ENCODE peak calls at places on chromosomes 13 and 19, in ten cellular contexts. One of them, this sample, is unnamed.

GRCh38 chr19:33484226-33484774 is 37.3 kb downstream of the PEPD start:
- DNase-seq in cardiac fibroblast: no peak
- DNase-seq in pancreas: no peak
- DNase-seq in left ventricle myocardium inferior: no peak
- DNase-seq in suprapubic skin: peak; percentile 16
- DNase-seq in AG04450: no peak
- DNase-seq in mucosa of descending colon: no peak
- DNase-seq in psoas muscle: no peak
- DNase-seq in HFFc6: no peak
- DNase-seq in fibroblast of the aortic adventitia: no peak
- DNase-seq in this sample: no peak

GRCh38 chr19:39038098-39038497 is 5.7 kb upstream of the FBXO27 start:
- DNase-seq in cardiac fibroblast: peak; percentile 54
- DNase-seq in pancreas: peak; percentile 41
- DNase-seq in left ventricle myocardium inferior: no peak
- DNase-seq in suprapubic skin: no peak
- DNase-seq in AG04450: no peak
- DNase-seq in mucosa of descending colon: peak; percentile 42
- DNase-seq in psoas muscle: no peak
- DNase-seq in HFFc6: peak; percentile 32
- DNase-seq in fibroblast of the aortic adventitia: peak; percentile 50
- DNase-seq in this sample: peak; percentile 43

GRCh38 chr13:102846261-102847015 is 606 bp downstream of the ERCC5 start:
- DNase-seq in cardiac fibroblast: peak; percentile 55
- DNase-seq in pancreas: peak; percentile 34
- DNase-seq in left ventricle myocardium inferior: peak; percentile 25
- DNase-seq in suprapubic skin: peak; percentile 72
- DNase-seq in AG04450: no peak
- DNase-seq in mucosa of descending colon: peak; percentile 64
- DNase-seq in psoas muscle: peak; percentile 29
- DNase-seq in HFFc6: peak; percentile 28
- DNase-seq in fibroblast of the aortic adventitia: peak; percentile 54
- DNase-seq in this sample: peak; percentile 39

GRCh38 chr19:2170219-2170618 is 6.5 kb downstream of the DOT1L start:
- DNase-seq in cardiac fibroblast: no peak
- DNase-seq in pancreas: no peak
- DNase-seq in left ventricle myocardium inferior: no peak
- DNase-seq in suprapubic skin: no peak
- DNase-seq in AG04450: no peak
- DNase-seq in mucosa of descending colon: no peak
- DNase-seq in psoas muscle: no peak
- DNase-seq in HFFc6: no peak
- DNase-seq in fibroblast of the aortic adventitia: no peak
- DNase-seq in this sample: no peak

GRCh38 chr19:31140717-31141116 is 208.5 kb downstream of the TSHZ3 start:
- DNase-seq in cardiac fibroblast: peak; percentile 76
- DNase-seq in pancreas: no peak
- DNase-seq in left ventricle myocardium inferior: no peak
- DNase-seq in suprapubic skin: no peak
- DNase-seq in AG04450: no peak
- DNase-seq in mucosa of descending colon: no peak
- DNase-seq in psoas muscle: no peak
- DNase-seq in HFFc6: peak; percentile 51
- DNase-seq in fibroblast of the aortic adventitia: peak; percentile 54
- DNase-seq in this sample: peak; percentile 80

GRCh38 chr13:99269627-99270252 is 11.6 kb upstream of the GPR18 start:
- DNase-seq in cardiac fibroblast: peak; percentile 79
- DNase-seq in pancreas: no peak
- DNase-seq in left ventricle myocardium inferior: no peak
- DNase-seq in suprapubic skin: no peak
- DNase-seq in AG04450: peak; percentile 36
- DNase-seq in mucosa of descending colon: peak; percentile 27
- DNase-seq in psoas muscle: no peak
- DNase-seq in HFFc6: peak; percentile 57
- DNase-seq in fibroblast of the aortic adventitia: peak; percentile 78
- DNase-seq in this sample: peak; percentile 47

GRCh38 chr19:49631610-49632192 is 8.2 kb downstream of the RRAS start:
- DNase-seq in cardiac fibroblast: no peak
- DNase-seq in pancreas: no peak
- DNase-seq in left ventricle myocardium inferior: no peak
- DNase-seq in suprapubic skin: no peak
- DNase-seq in AG04450: no peak
- DNase-seq in mucosa of descending colon: no peak
- DNase-seq in psoas muscle: no peak
- DNase-seq in HFFc6: no peak
- DNase-seq in fibroblast of the aortic adventitia: no peak
- DNase-seq in this sample: no peak

GRCh38 chr13:26255717-26256277 is 1.9 kb downstream of the CDK8 start:
- DNase-seq in cardiac fibroblast: peak; percentile 46
- DNase-seq in pancreas: no peak
- DNase-seq in left ventricle myocardium inferior: no peak
- DNase-seq in suprapubic skin: no peak
- DNase-seq in AG04450: no peak
- DNase-seq in mucosa of descending colon: no peak
- DNase-seq in psoas muscle: no peak
- DNase-seq in HFFc6: no peak
- DNase-seq in fibroblast of the aortic adventitia: peak; percentile 32
- DNase-seq in this sample: no peak

GRCh38 chr19:46841458-46842083 is 9.1 kb downstream of the AP2S1 start:
- DNase-seq in cardiac fibroblast: peak; percentile 82
- DNase-seq in pancreas: no peak
- DNase-seq in left ventricle myocardium inferior: peak; percentile 77
- DNase-seq in suprapubic skin: no peak
- DNase-seq in AG04450: no peak
- DNase-seq in mucosa of descending colon: no peak
- DNase-seq in psoas muscle: peak; percentile 38
- DNase-seq in HFFc6: peak; percentile 84
- DNase-seq in fibroblast of the aortic adventitia: peak; percentile 48
- DNase-seq in this sample: peak; percentile 64

GRCh38 chr13:98275711-98276171 is 98.7 kb upstream of the RNF113B start:
- DNase-seq in cardiac fibroblast: no peak
- DNase-seq in pancreas: no peak
- DNase-seq in left ventricle myocardium inferior: no peak
- DNase-seq in suprapubic skin: no peak
- DNase-seq in AG04450: no peak
- DNase-seq in mucosa of descending colon: no peak
- DNase-seq in psoas muscle: no peak
- DNase-seq in HFFc6: no peak
- DNase-seq in fibroblast of the aortic adventitia: no peak
- DNase-seq in this sample: no peak

GRCh38 chr13:114109646-114110045 is 22.8 kb downstream of the RASA3 start:
- DNase-seq in cardiac fibroblast: no peak
- DNase-seq in pancreas: no peak
- DNase-seq in left ventricle myocardium inferior: no peak
- DNase-seq in suprapubic skin: peak; percentile 71
- DNase-seq in AG04450: no peak
- DNase-seq in mucosa of descending colon: no peak
- DNase-seq in psoas muscle: peak; percentile 65
- DNase-seq in HFFc6: no peak
- DNase-seq in fibroblast of the aortic adventitia: no peak
- DNase-seq in this sample: no peak

GRCh38 chr13:20671789-20672188 is 31.7 kb upstream of the IL17D start:
- DNase-seq in cardiac fibroblast: no peak
- DNase-seq in pancreas: no peak
- DNase-seq in left ventricle myocardium inferior: no peak
- DNase-seq in suprapubic skin: no peak
- DNase-seq in AG04450: no peak
- DNase-seq in mucosa of descending colon: no peak
- DNase-seq in psoas muscle: no peak
- DNase-seq in HFFc6: no peak
- DNase-seq in fibroblast of the aortic adventitia: no peak
- DNase-seq in this sample: no peak

DNA sequence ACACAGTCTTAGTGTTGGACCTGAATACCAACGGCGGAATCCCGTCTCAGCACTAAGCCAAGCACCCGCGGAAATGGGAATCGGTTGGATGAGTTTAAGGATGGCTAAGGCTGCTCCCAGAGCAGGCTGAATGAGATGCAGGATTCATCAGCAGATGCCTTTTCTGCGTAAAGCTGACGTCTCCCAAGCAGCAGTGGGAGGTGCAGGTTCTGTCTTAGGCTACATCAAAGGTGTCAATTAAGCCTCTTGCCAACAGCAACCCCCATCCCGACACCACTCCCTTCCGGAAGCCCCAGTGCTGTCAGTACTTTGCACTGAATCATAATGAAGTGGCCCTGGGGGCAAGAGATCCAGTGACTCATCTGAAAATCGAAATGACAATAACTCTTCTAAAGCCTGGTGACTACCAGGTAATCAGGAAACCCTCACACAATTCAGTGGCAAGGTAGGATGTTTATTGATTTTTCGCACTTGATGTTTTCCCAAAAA is 275.6 kb downstream of the DCLK1 start:
- DNase-seq in cardiac fibroblast: peak; percentile 26
- DNase-seq in pancreas: no peak
- DNase-seq in left ventricle myocardium inferior: no peak
- DNase-seq in suprapubic skin: peak; percentile 78
- DNase-seq in AG04450: no peak
- DNase-seq in mucosa of descending colon: no peak
- DNase-seq in psoas muscle: no peak
- DNase-seq in HFFc6: no peak
- DNase-seq in fibroblast of the aortic adventitia: no peak
- DNase-seq in this sample: no peak
- TF ChIP-seq CTCF in cardiac fibroblast: no peak
- TF ChIP-seq CTCF in pancreas: no peak
- TF ChIP-seq CTCF in left ventricle myocardium inferior: no peak
- TF ChIP-seq CTCF in suprapubic skin: no peak
- TF ChIP-seq CTCF in AG04450: no peak
- TF ChIP-seq CTCF in mucosa of descending colon: no peak
- TF ChIP-seq CTCF in psoas muscle: no peak
- TF ChIP-seq CTCF in HFFc6: no peak
- TF ChIP-seq CTCF in fibroblast of the aortic adventitia: no peak
- TF ChIP-seq CTCF in this sample: no peak

GRCh38 chr13:111939285-111940278 is 127.4 kb upstream of the SOX1 start:
- DNase-seq in cardiac fibroblast: no peak
- DNase-seq in pancreas: no peak
- DNase-seq in left ventricle myocardium inferior: no peak
- DNase-seq in suprapubic skin: no peak
- DNase-seq in AG04450: no peak
- DNase-seq in mucosa of descending colon: no peak
- DNase-seq in psoas muscle: no peak
- DNase-seq in HFFc6: no peak
- DNase-seq in fibroblast of the aortic adventitia: no peak
- DNase-seq in this sample: no peak
- TF ChIP-seq CTCF in cardiac fibroblast: no peak
- TF ChIP-seq CTCF in pancreas: no peak
- TF ChIP-seq CTCF in left ventricle myocardium inferior: no peak
- TF ChIP-seq CTCF in suprapubic skin: no peak
- TF ChIP-seq CTCF in AG04450: no peak
- TF ChIP-seq CTCF in mucosa of descending colon: no peak
- TF ChIP-seq CTCF in psoas muscle: no peak
- TF ChIP-seq CTCF in HFFc6: no peak
- TF ChIP-seq CTCF in fibroblast of the aortic adventitia: no peak
- TF ChIP-seq CTCF in this sample: no peak

GRCh38 chr19:50796128-50796633 is 6.0 kb downstream of the ACP4 start:
- DNase-seq in cardiac fibroblast: no peak
- DNase-seq in pancreas: no peak
- DNase-seq in left ventricle myocardium inferior: no peak
- DNase-seq in suprapubic skin: no peak
- DNase-seq in AG04450: no peak
- DNase-seq in mucosa of descending colon: no peak
- DNase-seq in psoas muscle: no peak
- DNase-seq in HFFc6: no peak
- DNase-seq in fibroblast of the aortic adventitia: no peak
- DNase-seq in this sample: no peak
- TF ChIP-seq CTCF in cardiac fibroblast: no peak
- TF ChIP-seq CTCF in pancreas: no peak
- TF ChIP-seq CTCF in left ventricle myocardium inferior: no peak
- TF ChIP-seq CTCF in suprapubic skin: no peak
- TF ChIP-seq CTCF in AG04450: no peak
- TF ChIP-seq CTCF in mucosa of descending colon: no peak
- TF ChIP-seq CTCF in psoas muscle: no peak
- TF ChIP-seq CTCF in HFFc6: peak; percentile 23
- TF ChIP-seq CTCF in fibroblast of the aortic adventitia: no peak
- TF ChIP-seq CTCF in this sample: no peak

GRCh38 chr13:47594833-47595232 is 406.2 kb downstream of the SUCLA2 start:
- DNase-seq in cardiac fibroblast: peak; percentile 19
- DNase-seq in pancreas: no peak
- DNase-seq in left ventricle myocardium inferior: no peak
- DNase-seq in suprapubic skin: no peak
- DNase-seq in AG04450: no peak
- DNase-seq in mucosa of descending colon: no peak
- DNase-seq in psoas muscle: no peak
- DNase-seq in HFFc6: peak; percentile 1
- DNase-seq in fibroblast of the aortic adventitia: no peak
- DNase-seq in this sample: peak; percentile 16
- TF ChIP-seq CTCF in cardiac fibroblast: no peak
- TF ChIP-seq CTCF in pancreas: no peak
- TF ChIP-seq CTCF in left ventricle myocardium inferior: no peak
- TF ChIP-seq CTCF in suprapubic skin: no peak
- TF ChIP-seq CTCF in AG04450: no peak
- TF ChIP-seq CTCF in mucosa of descending colon: no peak
- TF ChIP-seq CTCF in psoas muscle: no peak
- TF ChIP-seq CTCF in HFFc6: no peak
- TF ChIP-seq CTCF in fibroblast of the aortic adventitia: no peak
- TF ChIP-seq CTCF in this sample: peak; percentile 65

DNA sequence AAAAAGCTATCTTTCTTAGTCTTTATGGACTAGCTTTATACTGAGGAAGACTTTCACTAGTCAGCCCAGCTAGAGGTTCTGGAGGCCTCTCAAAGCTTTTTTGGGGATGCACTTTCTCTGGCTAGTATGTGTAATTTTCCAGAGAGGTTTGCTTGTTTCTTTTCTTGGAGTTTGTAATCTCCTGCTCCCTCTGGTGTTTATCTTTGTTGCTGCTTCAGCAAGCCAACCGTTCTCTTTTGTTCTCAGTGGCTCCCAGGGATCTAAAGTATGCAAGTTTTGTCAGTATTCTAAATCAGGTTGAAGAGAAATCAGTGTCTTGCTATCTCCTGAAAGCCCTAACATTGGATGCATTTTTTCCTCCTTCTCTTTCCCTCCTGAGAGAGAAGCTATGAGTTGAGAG is 121.1 kb upstream of the MYO16 start:
- DNase-seq in cardiac fibroblast: peak; percentile 65
- DNase-seq in pancreas: no peak
- DNase-seq in left ventricle myocardium inferior: no peak
- DNase-seq in suprapubic skin: no peak
- DNase-seq in AG04450: no peak
- DNase-seq in mucosa of descending colon: peak; percentile 5
- DNase-seq in psoas muscle: no peak
- DNase-seq in HFFc6: no peak
- DNase-seq in fibroblast of the aortic adventitia: peak; percentile 51
- DNase-seq in this sample: peak; percentile 42
- TF ChIP-seq CTCF in cardiac fibroblast: peak; percentile 66
- TF ChIP-seq CTCF in pancreas: no peak
- TF ChIP-seq CTCF in left ventricle myocardium inferior: peak; percentile 49
- TF ChIP-seq CTCF in suprapubic skin: no peak
- TF ChIP-seq CTCF in AG04450: peak; percentile 54
- TF ChIP-seq CTCF in mucosa of descending colon: no peak
- TF ChIP-seq CTCF in psoas muscle: peak; percentile 14
- TF ChIP-seq CTCF in HFFc6: no peak
- TF ChIP-seq CTCF in fibroblast of the aortic adventitia: peak; percentile 61
- TF ChIP-seq CTCF in this sample: peak; percentile 79

This sample was measured in brain microvascular endothelial cell.